ENCODE peak calls at places on chromosomes 4 and X, in ten cellular contexts. O is H9, T is fibroblast of lung, I is PC-3, M is endodermal cell, Y is kidney, S is K562, Z is GM23248, G is mesenchymal stem cell, R is endothelial cell of umbilical vein. V is an unnamed sample.

GRCh38 chrX:17414057-17414658 is 39.2 kb downstream of the NHS start:
- DNase-seq in M (no peak), S (no peak), Z (peak; percentile 32), I (no peak), T (no peak), Y (no peak), O (no peak), G (no peak), R (no peak), V (no peak)

GRCh38 chr4:53068755-53069154 is 206.6 kb downstream of the RASL11B start:
- DNase-seq in T (no peak), O (no peak), Z (peak; percentile 53), I (peak; percentile 9), R (no peak), M (no peak), G (peak; percentile 24), S (no peak), Y (no peak), V (no peak)

GRCh38 chr4:75516144-75516543 is 1.9 kb downstream of the THAP6 start:
- DNase-seq in S (no peak), Y (no peak), I (no peak), O (no peak), Z (no peak), G (no peak), R (no peak), M (no peak), T (no peak), V (no peak)

GRCh38 chr4:6229671-6230501 is 29.5 kb upstream of the JAKMIP1 start:
- DNase-seq in R (no peak), M (peak; percentile 26), Y (no peak), Z (no peak), G (no peak), T (no peak), O (peak; percentile 15), S (no peak), I (no peak), V (no peak)

GRCh38 chr4:73152893-73153292 is 83.4 kb upstream of the COX18 start:
- DNase-seq in G (no peak), O (no peak), I (no peak), M (no peak), Y (no peak), S (no peak), T (peak; percentile 23), Z (peak; percentile 20), R (no peak), V (no peak)

GRCh38 chr4:74418063-74418670 is 26.8 kb upstream of the AREG start:
- DNase-seq in R (peak; percentile 95), S (no peak), T (peak; percentile 87), M (no peak), I (peak; percentile 88), G (peak; percentile 70), Z (peak; percentile 84), Y (no peak), O (no peak), V (no peak)

GRCh38 chrX:57906790-57907189 is 3.5 kb downstream of the ZXDA start:
- DNase-seq in I (no peak), G (no peak), Z (peak; percentile 73), Y (no peak), O (no peak), M (no peak), T (peak; percentile 47), R (peak; percentile 71), S (no peak), V (no peak)

GRCh38 chrX:2692221-2693122 is 1.4 kb downstream of the CD99 start:
- DNase-seq in I (peak; percentile 31), R (peak; percentile 49), Z (peak; percentile 70), Y (no peak), T (peak; percentile 63), M (peak; percentile 70), S (peak; percentile 55), O (no peak), G (no peak), V (peak; percentile 58)

GRCh38 chrX:41300758-41301437 is 33.1 kb upstream of the DDX3X start:
- DNase-seq in R (peak; percentile 7), I (peak; percentile 42), M (no peak), G (peak; percentile 49), O (no peak), Y (no peak), S (no peak), T (peak; percentile 56), Z (peak; percentile 53), V (no peak)

GRCh38 chr4:2469192-2469984 is 482 bp downstream of the RNF4 start:
- DNase-seq in G (peak; percentile 49), Z (peak; percentile 63), I (peak; percentile 30), M (peak; percentile 75), T (peak; percentile 27), R (no peak), S (peak; percentile 81), Y (peak; percentile 85), O (peak; percentile 54), V (peak; percentile 67)

GRCh38 chr4:100935090-100935489 is 412.2 kb downstream of the PPP3CA start:
- DNase-seq in O (no peak), S (no peak), M (no peak), Y (no peak), T (peak; percentile 5), G (no peak), R (peak; percentile 31), Z (peak; percentile 19), I (peak; percentile 44), V (no peak)

GRCh38 chr4:122524176-122524575 is 67.7 kb upstream of the IL2 start:
- DNase-seq in Z (no peak), G (no peak), Y (no peak), T (no peak), O (no peak), R (no peak), I (no peak), S (no peak), M (no peak), V (no peak)

GRCh38 chr4:188680667-188681063 is 541.4 kb downstream of the TRIML1 start:
- DNase-seq in Z (no peak), R (no peak), G (no peak), Y (no peak), T (no peak), O (no peak), I (no peak), S (no peak), M (no peak), V (no peak)

GRCh38 chrX:72041901-72042859 is 89.5 kb downstream of the RTL5 start:
- DNase-seq in R (no peak), S (no peak), Y (no peak), I (no peak), T (peak; percentile 63), G (peak; percentile 41), O (no peak), Z (peak; percentile 30), M (peak; percentile 32), V (no peak)

DNA sequence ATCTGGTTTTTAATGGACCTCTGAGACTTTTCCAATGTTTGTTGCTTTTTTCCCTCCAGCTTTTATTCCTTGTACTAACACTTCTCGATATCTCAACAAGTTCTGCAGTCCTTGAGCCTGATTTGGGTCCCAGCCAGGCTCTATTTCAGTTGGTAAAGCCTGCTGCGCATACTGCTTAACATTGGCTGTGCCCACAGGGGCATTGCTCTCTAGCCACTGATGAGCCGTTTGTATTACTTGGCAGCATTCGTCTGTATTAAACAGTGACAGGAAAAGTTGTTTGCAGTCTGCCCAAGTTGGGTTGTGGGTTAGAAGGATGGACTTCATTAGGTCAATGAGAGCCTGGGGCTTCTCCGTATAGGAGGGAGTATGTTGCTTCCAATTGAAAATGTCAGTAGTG is 59.6 kb upstream of the XAGE1B start:
- DNase-seq in R (no peak), O (no peak), G (no peak), S (no peak), Z (no peak), T (no peak), Y (no peak), M (no peak), I (no peak), V (no peak)
- H3K27ac ChIP-seq in R (no peak overlapping the region), O (no peak overlapping the region), G (no peak overlapping the region), S (no peak overlapping the region), Z (no peak overlapping the region), T (no peak overlapping the region), Y (no peak overlapping the region), M (no peak overlapping the region), I (no peak overlapping the region), V (peak overlapping the region; percentile 53)

GRCh38 chr4:84492737-84493091 is 6.4 kb downstream of the NKX6-1 start:
- DNase-seq in M (peak; percentile 74), S (no peak), Y (no peak), I (no peak), O (no peak), T (no peak), G (no peak), Z (no peak), R (no peak), V (no peak)
- H3K9ac ChIP-seq in M (no peak overlapping the region), S (no peak overlapping the region), Y (no peak overlapping the region), I (no peak overlapping the region), O (no peak overlapping the region), T (no peak overlapping the region), G (no peak overlapping the region), Z (no peak overlapping the region), R (no peak overlapping the region), V (no peak overlapping the region)

GRCh38 chrX:13014111-13015094 is 30.0 kb downstream of the FAM9C start:
- DNase-seq in M (peak; percentile 61), Z (no peak), I (no peak), O (no peak), Y (no peak), G (no peak), T (no peak), S (peak; percentile 11), R (no peak), V (no peak)
- H3K27ac ChIP-seq in M (no peak overlapping the region), Z (no peak overlapping the region), I (no peak overlapping the region), O (no peak overlapping the region), Y (no peak overlapping the region), G (no peak overlapping the region), T (no peak overlapping the region), S (peak overlapping the region; percentile 61), R (no peak overlapping the region), V (peak overlapping the region; percentile 58)

GRCh38 chr4:9943761-9944160 is 77.5 kb downstream of the SLC2A9 start:
- DNase-seq in M (no peak), T (no peak), R (no peak), G (no peak), S (no peak), Z (no peak), I (no peak), O (no peak), Y (no peak), V (no peak)
- H3K9ac ChIP-seq in M (no peak overlapping the region), T (no peak overlapping the region), R (no peak overlapping the region), G (no peak overlapping the region), S (no peak overlapping the region), Z (no peak overlapping the region), I (no peak overlapping the region), O (no peak overlapping the region), Y (no peak overlapping the region), V (no peak overlapping the region)

V was measured in colonic mucosa.